ENCODE peak calls at places on chromosomes 11 and 22, in seven cellular contexts. One of them, this sample, is unnamed.

GRCh38 chr11:69658606-69659450 is 16.3 kb downstream of the LTO1 start:
- DNase-seq in AG20443: no peak
- DNase-seq in IMR-90: peak
- DNase-seq in bronchial epithelial cell: no peak
- DNase-seq in H1: no peak
- DNase-seq in anterior cingulate cortex: no peak
- DNase-seq in activated CD4-positive, alpha-beta T cell treated with anti-CD3 and anti-CD28 coated beads, Interleukin-2, amount 50 U/mL, for 24 hours: no peak
- DNase-seq in this sample: no peak

GRCh38 chr11:112017538-112017937 is 7.7 kb upstream of the DLAT start:
- DNase-seq in bronchial epithelial cell: peak
- DNase-seq in H1: no peak
- DNase-seq in IMR-90: peak
- DNase-seq in anterior cingulate cortex: no peak
- DNase-seq in AG20443: peak
- DNase-seq in activated CD4-positive, alpha-beta T cell treated with anti-CD3 and anti-CD28 coated beads, Interleukin-2, amount 50 U/mL, for 24 hours: no peak
- DNase-seq in this sample: no peak

GRCh38 chr11:45208135-45208534 is 61.7 kb downstream of the PRDM11 start:
- DNase-seq in AG20443: no peak
- DNase-seq in IMR-90: no peak
- DNase-seq in H1: no peak
- DNase-seq in anterior cingulate cortex: no peak
- DNase-seq in bronchial epithelial cell: no peak
- DNase-seq in activated CD4-positive, alpha-beta T cell treated with anti-CD3 and anti-CD28 coated beads, Interleukin-2, amount 50 U/mL, for 24 hours: no peak
- DNase-seq in this sample: no peak

GRCh38 chr11:2662430-2663299 is 37.1 kb downstream of the KCNQ1OT1 start:
- DNase-seq in IMR-90: no peak
- DNase-seq in activated CD4-positive, alpha-beta T cell treated with anti-CD3 and anti-CD28 coated beads, Interleukin-2, amount 50 U/mL, for 24 hours: no peak
- DNase-seq in bronchial epithelial cell: no peak
- DNase-seq in H1: no peak
- DNase-seq in anterior cingulate cortex: no peak
- DNase-seq in AG20443: no peak
- DNase-seq in this sample: no peak

GRCh38 chr22:47123827-47124442 is 361.5 kb downstream of the TBC1D22A start:
- DNase-seq in activated CD4-positive, alpha-beta T cell treated with anti-CD3 and anti-CD28 coated beads, Interleukin-2, amount 50 U/mL, for 24 hours: no peak
- DNase-seq in H1: no peak
- DNase-seq in IMR-90: no peak
- DNase-seq in bronchial epithelial cell: no peak
- DNase-seq in anterior cingulate cortex: no peak
- DNase-seq in AG20443: no peak
- DNase-seq in this sample: no peak

GRCh38 chr11:30254307-30255298 is 23.8 kb downstream of the FSHB start:
- DNase-seq in AG20443: no peak
- DNase-seq in anterior cingulate cortex: no peak
- DNase-seq in H1: no peak
- DNase-seq in activated CD4-positive, alpha-beta T cell treated with anti-CD3 and anti-CD28 coated beads, Interleukin-2, amount 50 U/mL, for 24 hours: no peak
- DNase-seq in IMR-90: no peak
- DNase-seq in bronchial epithelial cell: no peak
- DNase-seq in this sample: no peak

GRCh38 chr22:47597041-47597440 is 834.6 kb downstream of the TBC1D22A start:
- DNase-seq in bronchial epithelial cell: no peak
- DNase-seq in AG20443: no peak
- DNase-seq in H1: no peak
- DNase-seq in IMR-90: no peak
- DNase-seq in activated CD4-positive, alpha-beta T cell treated with anti-CD3 and anti-CD28 coated beads, Interleukin-2, amount 50 U/mL, for 24 hours: no peak
- DNase-seq in anterior cingulate cortex: no peak
- DNase-seq in this sample: no peak

GRCh38 chr11:130849215-130849568 is 67.1 kb downstream of the SNX19 start:
- DNase-seq in activated CD4-positive, alpha-beta T cell treated with anti-CD3 and anti-CD28 coated beads, Interleukin-2, amount 50 U/mL, for 24 hours: no peak
- DNase-seq in IMR-90: peak
- DNase-seq in AG20443: peak
- DNase-seq in anterior cingulate cortex: peak
- DNase-seq in H1: no peak
- DNase-seq in bronchial epithelial cell: peak
- DNase-seq in this sample: no peak

GRCh38 chr11:67375320-67376021 is 2.1 kb upstream of the CLCF1 start:
- DNase-seq in activated CD4-positive, alpha-beta T cell treated with anti-CD3 and anti-CD28 coated beads, Interleukin-2, amount 50 U/mL, for 24 hours: no peak
- DNase-seq in bronchial epithelial cell: no peak
- DNase-seq in H1: peak
- DNase-seq in IMR-90: no peak
- DNase-seq in anterior cingulate cortex: no peak
- DNase-seq in AG20443: no peak
- DNase-seq in this sample: no peak

GRCh38 chr11:118338637-118339061 is 3.9 kb downstream of the CD3D start:
- DNase-seq in anterior cingulate cortex: no peak
- DNase-seq in IMR-90: no peak
- DNase-seq in H1: no peak
- DNase-seq in AG20443: no peak
- DNase-seq in activated CD4-positive, alpha-beta T cell treated with anti-CD3 and anti-CD28 coated beads, Interleukin-2, amount 50 U/mL, for 24 hours: peak
- DNase-seq in bronchial epithelial cell: peak
- DNase-seq in this sample: no peak